ENCODE peak calls at places on chromosomes 2 and 18, in eight cellular contexts. D, K, A, J, R, Z, P and W are unnamed samples.

GRCh38 chr2:202717598-202718310 is 83.0 kb downstream of the FAM117B start:
- DNase-seq in D (peak), K (no peak), A (no peak), J (no peak), R (no peak), Z (no peak), P (no peak), W (no peak)

GRCh38 chr2:108974674-108975073 is 14.3 kb downstream of the EDAR start:
- DNase-seq in D (no peak), K (no peak), A (peak), J (no peak), R (no peak), Z (no peak), P (no peak), W (no peak)

GRCh38 chr2:214578395-214578794 is 167.5 kb downstream of the VWC2L start:
- DNase-seq in D (no peak), K (no peak), A (peak), J (no peak), R (no peak), Z (no peak), P (no peak), W (no peak)

GRCh38 chr2:190950566-190950991 is 63.4 kb downstream of the STAT1 start:
- DNase-seq in D (no peak), K (no peak), A (no peak), J (no peak), R (no peak), Z (no peak), P (no peak), W (no peak)

GRCh38 chr2:120236791-120237190 is 13.6 kb upstream of the TMEM185B start:
- DNase-seq in D (no peak), K (no peak), A (no peak), J (no peak), R (no peak), Z (no peak), P (no peak), W (no peak)

GRCh38 chr2:203756161-203756560 is 49.7 kb downstream of the CD28 start:
- DNase-seq in D (no peak), K (no peak), A (no peak), J (no peak), R (no peak), Z (no peak), P (no peak), W (no peak)

GRCh38 chr2:212177724-212178123 is 360.9 kb downstream of the ERBB4 start:
- DNase-seq in D (no peak), K (no peak), A (peak), J (no peak), R (no peak), Z (no peak), P (no peak), W (no peak)

GRCh38 chr18:8151176-8151575 is 458.1 kb upstream of the RAB12 start:
- DNase-seq in D (peak), K (no peak), A (no peak), J (no peak), R (no peak), Z (no peak), P (no peak), W (no peak)

GRCh38 chr2:202510911-202511310 is 123.9 kb upstream of the FAM117B start:
- DNase-seq in D (peak), K (no peak), A (no peak), J (no peak), R (no peak), Z (no peak), P (no peak), W (no peak)

GRCh38 chr2:179861027-179861776 is at the start of gene ZNF385B:
- DNase-seq in D (peak), K (peak), A (no peak), J (peak), R (no peak), Z (no peak), P (no peak), W (peak)

GRCh38 chr18:54769526-54770464 is 58.5 kb upstream of the RAB27B start:
- DNase-seq in D (peak), K (no peak), A (peak), J (no peak), R (no peak), Z (no peak), P (no peak), W (no peak)

GRCh38 chr18:28041366-28041765 is 135.6 kb downstream of the CDH2 start:
- DNase-seq in D (peak), K (peak), A (no peak), J (no peak), R (no peak), Z (peak), P (no peak), W (no peak)

GRCh38 chr2:119712571-119712970 is 33.6 kb downstream of the TMEM177 start:
- DNase-seq in D (no peak), K (no peak), A (no peak), J (no peak), R (no peak), Z (no peak), P (no peak), W (no peak)

GRCh38 chr2:55861733-55862132 is 61.8 kb downstream of the EFEMP1 start:
- DNase-seq in D (peak), K (no peak), A (no peak), J (no peak), R (no peak), Z (no peak), P (no peak), W (peak)

GRCh38 chr18:78984941-78985784 is 5.5 kb downstream of the SALL3 start:
- DNase-seq in D (peak), K (peak), A (peak), J (peak), R (peak), Z (no peak), P (no peak), W (no peak)

GRCh38 chr2:44367591-44367990 is 5.8 kb downstream of the CAMKMT start:
- DNase-seq in D (no peak), K (no peak), A (no peak), J (no peak), R (no peak), Z (no peak), P (no peak), W (no peak)

GRCh38 chr18:73739098-73739497 is 408.5 kb downstream of the FBXO15 start:
- DNase-seq in D (peak), K (no peak), A (no peak), J (no peak), R (no peak), Z (no peak), P (no peak), W (no peak)

GRCh38 chr2:231162036-231162345 is 36.4 kb upstream of the ARMC9 start:
- DNase-seq in D (peak), K (no peak), A (no peak), J (no peak), R (no peak), Z (peak), P (no peak), W (no peak)

GRCh38 chr2:25543939-25544338 is 129.4 kb downstream of the DTNB start:
- DNase-seq in D (no peak), K (no peak), A (no peak), J (no peak), R (no peak), Z (no peak), P (no peak), W (no peak)

GRCh38 chr2:45736757-45737704 is 85.6 kb downstream of the PRKCE start:
- DNase-seq in D (no peak), K (no peak), A (no peak), J (no peak), R (no peak), Z (no peak), P (no peak), W (no peak)

GRCh38 chr18:35039633-35040032 is 1.6 kb upstream of the MAPRE2 start:
- DNase-seq in D (peak), K (no peak), A (no peak), J (no peak), R (no peak), Z (peak), P (no peak), W (no peak)

GRCh38 chr2:223262946-223263345 is 211.0 kb downstream of the KCNE4 start:
- DNase-seq in D (peak), K (no peak), A (no peak), J (no peak), R (no peak), Z (peak), P (no peak), W (no peak)

GRCh38 chr2:177239934-177240600 is 24.5 kb downstream of the NFE2L2 start:
- DNase-seq in D (peak), K (no peak), A (peak), J (no peak), R (peak), Z (peak), P (peak), W (no peak)

GRCh38 chr18:77528877-77529276 is 279.2 kb downstream of the GALR1 start:
- DNase-seq in D (no peak), K (no peak), A (peak), J (no peak), R (no peak), Z (no peak), P (no peak), W (no peak)

GRCh38 chr2:208252766-208253492 is 1.9 kb downstream of the IDH1 start:
- DNase-seq in D (no peak), K (no peak), A (peak), J (no peak), R (no peak), Z (no peak), P (no peak), W (no peak)

GRCh38 chr2:157107877-157108276 is 149.6 kb upstream of the GALNT5 start:
- DNase-seq in D (peak), K (no peak), A (peak), J (peak), R (no peak), Z (no peak), P (peak), W (no peak)

GRCh38 chr2:232340171-232340935 is 38.2 kb upstream of the ALPP start:
- DNase-seq in D (no peak), K (no peak), A (no peak), J (no peak), R (no peak), Z (no peak), P (no peak), W (peak)

GRCh38 chr18:51135795-51136194 is 61.7 kb downstream of the MEX3C start:
- DNase-seq in D (no peak), K (no peak), A (peak), J (no peak), R (no peak), Z (no peak), P (no peak), W (no peak)

GRCh38 chr2:102620367-102620766 is 1.0 kb downstream of the SLC9A2 start:
- DNase-seq in D (no peak), K (no peak), A (no peak), J (peak), R (no peak), Z (no peak), P (peak), W (no peak)

GRCh38 chr2:134357814-134358213 is 103.9 kb downstream of the MGAT5 start:
- DNase-seq in D (no peak), K (no peak), A (no peak), J (no peak), R (no peak), Z (no peak), P (no peak), W (no peak)

GRCh38 chr2:28348149-28348567 is 44.5 kb upstream of the FOSL2 start:
- DNase-seq in D (no peak), K (no peak), A (no peak), J (no peak), R (peak), Z (no peak), P (no peak), W (no peak)

GRCh38 chr2:158181171-158181570 is 79.5 kb downstream of the UPP2 start:
- DNase-seq in D (no peak), K (no peak), A (no peak), J (no peak), R (no peak), Z (no peak), P (no peak), W (no peak)

GRCh38 chr2:12048551-12048950 is 302.1 kb downstream of the LPIN1 start:
- DNase-seq in D (no peak), K (no peak), A (peak), J (no peak), R (no peak), Z (no peak), P (no peak), W (no peak)

GRCh38 chr18:60389314-60389713 is 16.7 kb upstream of the MC4R start:
- DNase-seq in D (no peak), K (no peak), A (no peak), J (no peak), R (no peak), Z (no peak), P (no peak), W (no peak)

GRCh38 chr2:191957996-191958860 is 111.3 kb upstream of the CAVIN2 start:
- DNase-seq in D (no peak), K (no peak), A (no peak), J (no peak), R (no peak), Z (no peak), P (no peak), W (no peak)

GRCh38 chr2:40106061-40106460 is 327.0 kb upstream of the THUMPD2 start:
- DNase-seq in D (peak), K (no peak), A (no peak), J (no peak), R (no peak), Z (peak), P (no peak), W (no peak)